ENCODE peak calls at places on chromosomes 12 and 14, in nine cellular contexts. V, D, N, G, W, Y, B, L and J are unnamed samples.

GRCh38 chr14:67405771-67406170 is 6.2 kb downstream of the PLEK2 start:
- DNase-seq in V (no peak), D (no peak), N (no peak), G (no peak), W (no peak), Y (peak; percentile 17), B (no peak), L (no peak), J (no peak)

GRCh38 chr14:103628684-103629502 is at the start of gene KLC1:
- DNase-seq in V (no peak), D (peak; percentile 67), N (peak; percentile 80), G (peak; percentile 63), W (peak; percentile 92), Y (peak; percentile 83), B (peak; percentile 80), L (peak; percentile 50), J (no peak)

GRCh38 chr12:93442411-93443340 is 929 bp upstream of the UBE2N start:
- DNase-seq in V (no peak), D (no peak), N (no peak), G (no peak), W (no peak), Y (no peak), B (no peak), L (peak; percentile 16), J (no peak)

GRCh38 chr12:76916170-76916540 is 37.3 kb upstream of the CSRP2 start:
- DNase-seq in V (no peak), D (no peak), N (no peak), G (peak; percentile 20), W (no peak), Y (no peak), B (no peak), L (no peak), J (no peak)

GRCh38 chr12:109458771-109459208 is 18.3 kb downstream of the KCTD10 start:
- DNase-seq in V (no peak), D (no peak), N (no peak), G (peak; percentile 85), W (no peak), Y (no peak), B (no peak), L (peak; percentile 54), J (no peak)

GRCh38 chr14:102575479-102576428 is 16.7 kb upstream of the RCOR1 start:
- DNase-seq in V (no peak), D (no peak), N (no peak), G (no peak), W (no peak), Y (no peak), B (no peak), L (no peak), J (no peak)

GRCh38 chr14:68594737-68595380 is 198.0 kb downstream of the ZFP36L1 start:
- DNase-seq in V (no peak), D (no peak), N (no peak), G (no peak), W (no peak), Y (peak; percentile 16), B (no peak), L (no peak), J (no peak)

GRCh38 chr12:101850199-101850598 is 19.4 kb upstream of the GNPTAB start:
- DNase-seq in V (no peak), D (no peak), N (no peak), G (no peak), W (no peak), Y (no peak), B (no peak), L (no peak), J (no peak)

GRCh38 chr14:96122496-96122895 is 82.1 kb upstream of the BDKRB2 start:
- DNase-seq in V (no peak), D (peak; percentile 89), N (no peak), G (peak; percentile 92), W (no peak), Y (no peak), B (peak; percentile 28), L (peak; percentile 93), J (peak; percentile 66)

GRCh38 chr12:52587563-52587962 is 13.7 kb downstream of the KRT72 start:
- DNase-seq in V (no peak), D (no peak), N (no peak), G (no peak), W (no peak), Y (peak; percentile 27), B (no peak), L (no peak), J (no peak)

GRCh38 chr14:61573321-61573720 is 122.0 kb upstream of the HIF1A start:
- DNase-seq in V (no peak), D (no peak), N (no peak), G (no peak), W (no peak), Y (no peak), B (peak; percentile 40), L (peak; percentile 69), J (no peak)

GRCh38 chr14:77849711-77850110 is 49.8 kb downstream of the ADCK1 start:
- DNase-seq in V (peak; percentile 66), D (peak; percentile 17), N (no peak), G (peak; percentile 24), W (no peak), Y (no peak), B (no peak), L (peak; percentile 76), J (no peak)

GRCh38 chr12:33438890-33439586 is 581 bp downstream of the SYT10 start:
- DNase-seq in V (no peak), D (no peak), N (no peak), G (peak; percentile 29), W (peak; percentile 45), Y (peak; percentile 36), B (no peak), L (peak; percentile 10), J (no peak)

GRCh38 chr12:45223868-45224267 is 8.0 kb downstream of the ANO6 start:
- DNase-seq in V (no peak), D (no peak), N (no peak), G (no peak), W (no peak), Y (no peak), B (no peak), L (no peak), J (no peak)

GRCh38 chr14:28765907-28766504 is 581 bp upstream of the FOXG1 start:
- DNase-seq in V (no peak), D (no peak), N (no peak), G (no peak), W (no peak), Y (no peak), B (no peak), L (no peak), J (no peak)

GRCh38 chr14:24694680-24695079 is 60.7 kb upstream of the GZMB start:
- DNase-seq in V (no peak), D (no peak), N (no peak), G (no peak), W (no peak), Y (no peak), B (no peak), L (no peak), J (no peak)

GRCh38 chr14:24334431-24335271 is at the start of gene ADCY4:
- DNase-seq in V (no peak), D (no peak), N (peak; percentile 33), G (no peak), W (no peak), Y (no peak), B (no peak), L (no peak), J (no peak)

DNA sequence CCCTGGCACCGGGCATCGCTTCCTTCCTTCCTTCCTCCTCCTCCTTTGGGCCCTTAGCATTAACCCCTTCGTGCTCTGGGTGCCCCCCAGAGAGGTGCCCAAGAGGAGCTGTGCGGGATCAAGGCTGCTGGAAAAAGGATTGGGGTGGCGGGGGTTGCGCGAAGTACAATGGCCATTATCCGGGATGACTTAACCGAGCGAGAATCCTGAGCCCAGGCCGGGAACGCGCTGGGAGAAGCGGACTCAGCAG is 2.8 kb downstream of the DHH start:
- DNase-seq in V (no peak), D (peak; percentile 51), N (no peak), G (no peak), W (no peak), Y (no peak), B (no peak), L (no peak), J (no peak)
- H3K4me3 ChIP-seq in V (peak overlapping the region; percentile 28), D (peak overlapping the region; percentile 41), N (peak overlapping the region; percentile 22), G (no peak overlapping the region), W (peak overlapping the region; percentile 41), Y (no peak overlapping the region), B (peak overlapping the region; percentile 36), L (peak overlapping the region; percentile 28), J (peak overlapping the region; percentile 36)

GRCh38 chr14:93960774-93961438 is 15.5 kb downstream of the ASB2 start:
- DNase-seq in V (no peak), D (no peak), N (no peak), G (no peak), W (no peak), Y (no peak), B (no peak), L (no peak), J (no peak)
- H3K4me3 ChIP-seq in V (no peak overlapping the region), D (no peak overlapping the region), N (no peak overlapping the region), G (no peak overlapping the region), W (no peak overlapping the region), Y (no peak overlapping the region), B (no peak overlapping the region), L (no peak overlapping the region), J (no peak overlapping the region)

DNA sequence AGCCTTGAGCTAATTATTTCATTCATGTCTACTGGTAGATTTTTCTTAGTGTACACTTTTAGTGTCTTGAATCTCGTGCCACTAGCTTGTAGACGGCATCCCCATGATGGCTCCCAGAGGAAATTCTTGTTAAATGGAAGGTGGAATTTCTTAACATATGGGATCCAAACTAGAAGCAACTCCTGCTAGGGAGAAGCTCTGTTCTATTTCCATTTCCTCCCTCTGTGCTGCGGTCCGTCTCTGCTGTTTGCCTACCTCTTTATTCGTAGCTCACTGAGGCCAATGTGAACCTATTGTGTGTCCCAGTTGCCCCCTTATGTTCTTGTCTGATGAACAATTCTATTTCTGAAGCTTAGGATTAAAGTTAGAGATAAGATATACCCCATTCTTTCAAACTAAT is 588 bp downstream of the PIK3C2G start:
- DNase-seq in V (no peak), D (no peak), N (no peak), G (no peak), W (no peak), Y (no peak), B (no peak), L (no peak), J (no peak)
- H3K4me3 ChIP-seq in V (no peak overlapping the region), D (no peak overlapping the region), N (no peak overlapping the region), G (no peak overlapping the region), W (no peak overlapping the region), Y (no peak overlapping the region), B (no peak overlapping the region), L (no peak overlapping the region), J (no peak overlapping the region)

GRCh38 chr12:946656-947055 is 2.8 kb downstream of the RAD52 start:
- DNase-seq in V (no peak), D (no peak), N (no peak), G (peak; percentile 55), W (no peak), Y (no peak), B (no peak), L (peak; percentile 44), J (no peak)

GRCh38 chr12:946212-946611 is 3.3 kb downstream of the RAD52 start:
- DNase-seq in V (no peak), D (no peak), N (no peak), G (peak; percentile 32), W (no peak), Y (no peak), B (no peak), L (peak; percentile 29), J (no peak)

GRCh38 chr12:944201-944600 is 5.3 kb downstream of the RAD52 start:
- DNase-seq in V (no peak), D (no peak), N (no peak), G (peak; percentile 7), W (no peak), Y (no peak), B (no peak), L (no peak), J (no peak)

GRCh38 chr12:938810-939209 is 10.7 kb downstream of the RAD52 start:
- DNase-seq in V (no peak), D (no peak), N (no peak), G (no peak), W (no peak), Y (no peak), B (no peak), L (no peak), J (no peak)

GRCh38 chr12:943051-943450 is 6.4 kb downstream of the RAD52 start:
- DNase-seq in V (no peak), D (no peak), N (no peak), G (no peak), W (no peak), Y (no peak), B (no peak), L (no peak), J (peak; percentile 15)
- H3K4me3 ChIP-seq in V (no peak overlapping the region), D (no peak overlapping the region), N (no peak overlapping the region), G (no peak overlapping the region), W (no peak overlapping the region), Y (no peak overlapping the region), B (no peak overlapping the region), L (no peak overlapping the region), J (no peak overlapping the region)